ENCODE peak calls at places on chromosomes 4 and X, in five cellular contexts. J is foreskin fibroblast; F is A549; D is endothelial cell; A is naive thymus-derived CD8-positive, alpha-beta T cell. U is an unnamed sample.

GRCh38 chrX:151743651-151744470 is 9.3 kb downstream of the CNGA2 start:
- DNase-seq in D (no peak), A (no peak), F (no peak), J (no peak), U (no peak)

GRCh38 chr4:118281611-118282442 is 71.0 kb downstream of the PRSS12 start:
- DNase-seq in D (no peak), F (no peak), J (peak; percentile 52), A (no peak), U (no peak)

GRCh38 chr4:83830138-83830537 is 294.2 kb downstream of the GPAT3 start:
- DNase-seq in D (peak; percentile 27), J (no peak), A (no peak), F (no peak), U (no peak)

GRCh38 chrX:77014655-77015377 is 432.4 kb upstream of the FGF16 start:
- DNase-seq in F (no peak), J (no peak), A (no peak), D (peak; percentile 11), U (no peak)

GRCh38 chr4:173505924-173506779 is 23.9 kb downstream of the HAND2 start:
- DNase-seq in A (no peak), D (peak; percentile 77), F (peak; percentile 57), J (peak; percentile 44), U (no peak)

GRCh38 chrX:97685753-97686152 is 802.0 kb downstream of the RPA4 start:
- DNase-seq in F (peak; percentile 9), J (peak; percentile 5), D (peak; percentile 3), A (no peak), U (peak; percentile 0)

GRCh38 chrX:150361070-150361776 is 1.9 kb upstream of the MAMLD1 start:
- DNase-seq in J (no peak), D (peak; percentile 20), F (no peak), A (no peak), U (no peak)

GRCh38 chr4:98938386-98938785 is 9.5 kb upstream of the EIF4E start:
- DNase-seq in D (no peak), F (no peak), J (peak; percentile 33), A (no peak), U (no peak)

GRCh38 chr4:22129454-22130075 is 181.0 kb upstream of the KCNIP4 start:
- DNase-seq in F (no peak), D (peak; percentile 44), J (peak; percentile 9), A (no peak), U (no peak)

GRCh38 chr4:126071346-126072333 is 756.9 kb downstream of the FAT4 start:
- DNase-seq in D (no peak), A (no peak), F (no peak), J (peak; percentile 79), U (no peak)

GRCh38 chr4:152556814-152557213 is 20.9 kb upstream of the FBXW7 start:
- DNase-seq in D (no peak), A (no peak), F (no peak), J (no peak), U (no peak)

GRCh38 chrX:48919947-48920712 is 1.3 kb upstream of the PIM2 start:
- DNase-seq in A (no peak), F (no peak), D (no peak), J (no peak), U (no peak)

GRCh38 chr4:101008503-101008902 is 338.8 kb downstream of the PPP3CA start:
- DNase-seq in D (no peak), A (no peak), F (no peak), J (no peak), U (no peak)

GRCh38 chrX:152915541-152916241 is 17.8 kb downstream of the ZNF185 start:
- DNase-seq in A (no peak), D (peak; percentile 52), J (peak; percentile 52), F (peak; percentile 51), U (no peak)

GRCh38 chr4:73620115-73620792 is at the start of gene RASSF6:
- DNase-seq in J (no peak), D (peak; percentile 34), F (no peak), A (no peak), U (no peak)

GRCh38 chr4:83364312-83364711 is 29.7 kb upstream of the HPSE start:
- DNase-seq in J (no peak), F (no peak), D (no peak), A (no peak), U (no peak)

GRCh38 chr4:82372502-82372873 is 1.3 kb downstream of the HNRNPD start:
- DNase-seq in D (peak; percentile 9), J (no peak), A (peak; percentile 64), F (no peak), U (peak; percentile 25)

GRCh38 chrX:9816094-9816700 is 30.0 kb downstream of the SHROOM2 start:
- DNase-seq in J (no peak), A (no peak), D (no peak), F (no peak), U (no peak)

GRCh38 chr4:83208776-83209365 is 75.7 kb downstream of the COQ2 start:
- DNase-seq in A (no peak), J (peak; percentile 53), F (peak; percentile 13), D (no peak), U (peak; percentile 43)

GRCh38 chrX:108167211-108167872 is 75.8 kb downstream of the ATG4A start:
- DNase-seq in D (no peak), J (no peak), F (peak; percentile 13), A (no peak), U (no peak)

GRCh38 chr4:37946503-37947179 is 13.6 kb upstream of the PTTG2 start:
- DNase-seq in J (no peak), A (no peak), F (no peak), D (no peak), U (no peak)

GRCh38 chrX:101759000-101759399 is 99.3 kb upstream of the ARMCX2 start:
- DNase-seq in A (peak; percentile 60), J (peak; percentile 4), D (peak; percentile 45), F (peak; percentile 1), U (peak; percentile 6)

GRCh38 chr4:113423631-113424030 is 337.9 kb downstream of the CAMK2D start:
- DNase-seq in D (no peak), J (no peak), F (no peak), A (no peak), U (no peak)

GRCh38 chr4:27721193-27721592 is 860.6 kb downstream of the STIM2 start:
- DNase-seq in A (no peak), J (no peak), D (no peak), F (no peak), U (no peak)

GRCh38 chr4:2931765-2932560 is 31.2 kb downstream of the NOP14 start:
- DNase-seq in J (no peak), A (no peak), D (peak; percentile 45), F (no peak), U (no peak)

GRCh38 chrX:53714580-53715335 is 28.2 kb upstream of the HUWE1 start:
- DNase-seq in A (no peak), J (peak; percentile 31), D (no peak), F (no peak), U (no peak)

GRCh38 chr4:143404555-143404954 is 67.9 kb downstream of the GAB1 start:
- DNase-seq in F (no peak), D (no peak), A (no peak), J (no peak), U (no peak)

GRCh38 chrX:153333821-153334653 is at the start of gene ZNF275:
- DNase-seq in A (peak; percentile 86), J (peak; percentile 71), F (peak; percentile 65), D (peak; percentile 75), U (no peak)

GRCh38 chr4:11640584-11640983 is 211.9 kb upstream of the HS3ST1 start:
- DNase-seq in D (no peak), A (no peak), F (no peak), J (no peak), U (no peak)

GRCh38 chrX:8067754-8068469 is 103.2 kb downstream of the VCX2 start:
- DNase-seq in D (no peak), J (no peak), A (no peak), F (no peak), U (peak; percentile 49)

GRCh38 chr4:110165382-110166285 is 32.8 kb downstream of the ELOVL6 start:
- DNase-seq in D (no peak), F (no peak), J (peak; percentile 78), A (peak; percentile 75), U (peak; percentile 70)

GRCh38 chr4:89868999-89869589 is 25.6 kb upstream of the MMRN1 start:
- DNase-seq in F (no peak), D (no peak), J (no peak), A (no peak), U (no peak)

GRCh38 chr4:33060873-33061542 is 2340.8 kb downstream of the PCDH7 start:
- DNase-seq in A (no peak), F (peak; percentile 0), J (peak; percentile 38), D (peak; percentile 68), U (no peak)

GRCh38 chr4:89838005-89838404 is 1.0 kb upstream of the SNCA start:
- DNase-seq in D (peak; percentile 9), A (no peak), F (no peak), J (no peak), U (no peak)

GRCh38 chr4:113961322-113961698 is 18.1 kb downstream of the ARSJ start:
- DNase-seq in A (no peak), F (peak; percentile 10), J (peak; percentile 57), D (no peak), U (no peak)

GRCh38 chr4:126895988-126896570 is 736.7 kb upstream of the INTU start:
- DNase-seq in A (no peak), F (no peak), J (no peak), D (no peak), U (no peak)

U was measured in HS-5.